ENCODE peak calls at places on chromosomes 5 and 9, in seven cellular contexts. X, W, R, S, T, I and H are unnamed samples.

GRCh38 chr5:143308726-143309125 is 94.8 kb downstream of the NR3C1 start:
- DNase-seq in R (no peak), X (no peak), S (no peak), W (peak), T (no peak), I (no peak), H (no peak)

GRCh38 chr5:74765201-74765600 is 1.7 kb downstream of the GFM2 start:
- DNase-seq in X (no peak), R (no peak), T (no peak), S (no peak), W (peak), I (no peak), H (peak)

GRCh38 chr5:57735754-57736153 is 253.1 kb upstream of the ACTBL2 start:
- DNase-seq in I (no peak), W (peak), S (no peak), R (peak), X (no peak), T (peak), H (peak)

GRCh38 chr5:150411245-150411979 is 1.3 kb downstream of the CD74 start:
- DNase-seq in T (no peak), X (peak), R (no peak), I (peak), W (peak), S (peak), H (no peak)

GRCh38 chr9:20693068-20693467 is 9.0 kb downstream of the FOCAD start:
- DNase-seq in S (no peak), X (no peak), R (no peak), T (no peak), I (no peak), W (no peak), H (no peak)

GRCh38 chr9:7140401-7140800 is 382.6 kb downstream of the KDM4C start:
- DNase-seq in I (no peak), T (no peak), W (no peak), R (no peak), S (no peak), X (no peak), H (no peak)

GRCh38 chr5:180399391-180399790 is 46.3 kb upstream of the GFPT2 start:
- DNase-seq in S (no peak), T (no peak), W (no peak), X (peak), I (no peak), R (no peak), H (no peak)

GRCh38 chr5:121819661-121820261 is 31.9 kb upstream of the FTMT start:
- DNase-seq in W (no peak), R (no peak), I (no peak), T (no peak), X (no peak), S (no peak), H (no peak)

GRCh38 chr5:143228597-143229293 is 174.7 kb downstream of the NR3C1 start:
- DNase-seq in I (no peak), T (no peak), S (no peak), R (no peak), W (no peak), X (no peak), H (no peak)

GRCh38 chr9:78677326-78677725 is 380.4 kb downstream of the PSAT1 start:
- DNase-seq in X (no peak), S (no peak), I (no peak), T (peak), W (no peak), R (no peak), H (peak)

GRCh38 chr5:119271758-119272730 is 83.8 kb upstream of the TNFAIP8 start:
- DNase-seq in S (no peak), R (no peak), I (no peak), T (no peak), W (no peak), X (no peak), H (no peak)

GRCh38 chr5:147455822-147456221 is 54.0 kb downstream of the DPYSL3 start:
- DNase-seq in X (no peak), W (no peak), R (no peak), S (peak), I (no peak), T (no peak), H (peak)

GRCh38 chr5:176741566-176742211 is 68.7 kb upstream of the UNC5A start:
- DNase-seq in S (no peak), T (peak), X (no peak), R (no peak), I (no peak), W (no peak), H (no peak)

GRCh38 chr5:37165761-37166160 is 83.4 kb downstream of the CPLANE1 start:
- DNase-seq in R (peak), X (no peak), I (no peak), S (no peak), W (no peak), T (no peak), H (no peak)

GRCh38 chr5:176660860-176661641 is 13.8 kb downstream of the TSPAN17 start:
- DNase-seq in S (peak), W (peak), X (peak), T (peak), R (peak), I (peak), H (peak)

GRCh38 chr9:118222375-118222774 is 518.2 kb downstream of the TLR4 start:
- DNase-seq in S (peak), X (peak), R (peak), W (peak), I (no peak), T (no peak), H (no peak)

GRCh38 chr9:135885100-135885853 is 22.1 kb downstream of the CAMSAP1 start:
- DNase-seq in T (peak), S (no peak), R (no peak), I (no peak), W (peak), X (no peak), H (peak)

GRCh38 chr5:174283176-174283575 is 237.7 kb downstream of the NSG2 start:
- DNase-seq in X (no peak), S (no peak), R (no peak), T (no peak), I (no peak), W (no peak), H (no peak)

GRCh38 chr5:39469173-39469572 is 44.4 kb upstream of the DAB2 start:
- DNase-seq in W (no peak), T (no peak), S (no peak), X (no peak), I (no peak), R (no peak), H (no peak)